ENCODE peak calls at places on chromosomes 3 and 15, in six cellular contexts. M is cardiac fibroblast, Z is endodermal cell, O is spleen, G is heart right ventricle, Q is astrocyte of the spinal cord. Y is an unnamed sample.

GRCh38 chr15:99452010-99452409 is 113.8 kb upstream of the MEF2A start:
- DNase-seq in Z (peak), M (no peak), O (no peak), G (peak), Q (no peak), Y (peak)

GRCh38 chr3:143121240-143122088 is 1.9 kb downstream of the CHST2 start:
- DNase-seq in O (peak), Q (peak), G (peak), M (peak), Z (peak), Y (peak)

GRCh38 chr3:176359211-176359610 is 838.1 kb downstream of the TBL1XR1 start:
- DNase-seq in M (no peak), G (no peak), O (no peak), Z (peak), Q (no peak), Y (no peak)

GRCh38 chr15:38688761-38689160 is 124.1 kb upstream of the RASGRP1 start:
- DNase-seq in Z (no peak), O (no peak), G (no peak), M (no peak), Q (no peak), Y (no peak)

GRCh38 chr3:39810647-39811161 is 1.3 kb downstream of the MYRIP start:
- DNase-seq in G (no peak), Z (peak), Q (no peak), O (no peak), M (no peak), Y (no peak)

GRCh38 chr3:132660745-132661067 is 577 bp downstream of the UBA5 start:
- DNase-seq in M (peak), Z (no peak), G (no peak), Q (no peak), O (no peak), Y (no peak)

GRCh38 chr15:92665100-92665555 is 9.6 kb upstream of the FAM174B start:
- DNase-seq in O (no peak), Q (no peak), Z (peak), G (no peak), M (peak), Y (no peak)

GRCh38 chr3:151726016-151726415 is 7.7 kb upstream of the AADACL2 start:
- DNase-seq in M (peak), Q (no peak), G (no peak), Z (no peak), O (no peak), Y (no peak)

GRCh38 chr15:101139986-101140696 is 111.7 kb downstream of the CHSY1 start:
- DNase-seq in M (no peak), Z (peak), Q (no peak), G (no peak), O (peak), Y (no peak)

GRCh38 chr15:59166156-59166555 is 40.5 kb upstream of the LDHAL6B start:
- DNase-seq in Q (no peak), M (no peak), Z (peak), O (no peak), G (no peak), Y (no peak)

GRCh38 chr3:72186485-72186864 is 401.5 kb upstream of the PROK2 start:
- DNase-seq in M (peak), G (no peak), Z (no peak), O (no peak), Q (peak), Y (no peak)

GRCh38 chr15:31511707-31512310 is 185.2 kb downstream of the KLF13 start:
- DNase-seq in M (no peak), G (no peak), O (no peak), Z (no peak), Q (no peak), Y (no peak)

GRCh38 chr3:98110191-98110908 is 20.2 kb upstream of the OR5H1 start:
- DNase-seq in Z (no peak), G (no peak), Q (no peak), M (no peak), O (no peak), Y (no peak)

GRCh38 chr3:81484532-81484931 is 276.9 kb downstream of the GBE1 start:
- DNase-seq in Z (no peak), M (no peak), Q (no peak), O (no peak), G (no peak), Y (no peak)

GRCh38 chr3:112761062-112761638 is 85.5 kb downstream of the CD200R1L start:
- DNase-seq in M (peak), Q (peak), Z (no peak), O (no peak), G (no peak), Y (no peak)

GRCh38 chr3:106628407-106628806 is 748.8 kb upstream of the CCDC54 start:
- DNase-seq in M (peak), O (no peak), Q (peak), G (no peak), Z (no peak), Y (no peak)

GRCh38 chr15:63448261-63448660 is 56.1 kb upstream of the USP3 start:
- DNase-seq in O (no peak), Z (no peak), M (no peak), G (no peak), Q (no peak), Y (no peak)

GRCh38 chr3:134397755-134398154 is 23.5 kb upstream of the AMOTL2 start:
- DNase-seq in O (no peak), G (no peak), M (no peak), Q (no peak), Z (no peak), Y (no peak)

GRCh38 chr3:5115506-5116162 is 6.5 kb upstream of the ARL8B start:
- DNase-seq in M (peak), Q (no peak), Z (no peak), O (no peak), G (no peak), Y (no peak)

GRCh38 chr3:59006791-59007517 is 42.9 kb downstream of the CFAP20DC start:
- DNase-seq in M (peak), O (no peak), Q (peak), Z (no peak), G (peak), Y (no peak)

GRCh38 chr3:117669761-117670160 is 960.2 kb downstream of the TUSC7 start:
- DNase-seq in G (no peak), Z (no peak), Q (no peak), O (no peak), M (no peak), Y (no peak)
- TF ChIP-seq CTCF in G (no peak), Z (no peak), Q (no peak), O (no peak), M (no peak), Y (no peak)

GRCh38 chr3:62659660-62660059 is 215.6 kb downstream of the CADPS start:
- DNase-seq in O (no peak), G (no peak), Q (no peak), Z (peak), M (no peak), Y (no peak)
- TF ChIP-seq CTCF in O (no peak), G (no peak), Q (no peak), Z (peak), M (no peak), Y (peak)

DNA sequence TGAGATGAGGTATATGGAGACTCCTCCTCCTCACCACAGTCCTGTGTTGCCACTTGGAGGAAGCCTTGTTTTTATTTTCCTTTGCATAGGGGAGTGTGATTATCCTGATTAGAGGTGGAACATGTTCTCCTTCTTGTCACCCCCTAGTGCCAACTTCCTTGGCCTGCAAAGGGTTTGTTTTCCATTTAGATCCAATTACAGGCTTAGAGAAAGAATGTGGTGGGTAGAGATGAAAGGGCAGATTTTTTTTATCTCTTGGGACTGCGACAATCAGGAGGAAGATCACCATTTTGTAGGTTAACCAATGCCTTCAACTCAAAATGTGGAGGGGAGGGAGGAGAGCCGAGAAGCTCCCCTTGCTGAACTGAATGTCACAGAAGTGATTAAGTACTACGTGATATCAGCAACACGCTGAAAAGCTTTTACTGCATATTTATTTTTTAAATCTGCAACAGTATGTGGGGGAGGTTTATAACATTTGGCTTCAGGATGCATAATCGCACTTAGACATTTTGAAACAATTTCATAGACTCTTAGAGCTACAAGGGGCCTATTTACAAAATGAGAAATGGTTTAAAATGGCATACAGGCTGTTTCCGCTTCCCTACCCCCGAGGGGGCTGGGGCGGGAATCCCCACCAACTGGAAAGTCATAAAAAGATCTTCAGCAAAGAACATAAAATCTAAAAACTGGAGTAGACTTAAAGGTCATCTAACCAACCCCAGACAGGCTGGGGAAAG is 2.4 kb downstream of the LMCD1 start:
- DNase-seq in G (no peak), Q (no peak), M (no peak), O (no peak), Z (no peak), Y (no peak)
- TF ChIP-seq CTCF in G (no peak), Q (no peak), M (no peak), O (no peak), Z (peak), Y (peak)

GRCh38 chr3:124486324-124486723 is 243.9 kb upstream of the UMPS start:
- DNase-seq in M (no peak), Z (no peak), O (no peak), Q (no peak), G (no peak), Y (no peak)
- TF ChIP-seq CTCF in M (no peak), Z (peak), O (no peak), Q (no peak), G (no peak), Y (peak)

GRCh38 chr3:33954956-33955355 is 156.5 kb downstream of the PDCD6IP start:
- DNase-seq in O (no peak), Q (no peak), G (no peak), Z (peak), M (peak), Y (no peak)
- TF ChIP-seq CTCF in O (peak), Q (no peak), G (no peak), Z (peak), M (peak), Y (peak)

DNA sequence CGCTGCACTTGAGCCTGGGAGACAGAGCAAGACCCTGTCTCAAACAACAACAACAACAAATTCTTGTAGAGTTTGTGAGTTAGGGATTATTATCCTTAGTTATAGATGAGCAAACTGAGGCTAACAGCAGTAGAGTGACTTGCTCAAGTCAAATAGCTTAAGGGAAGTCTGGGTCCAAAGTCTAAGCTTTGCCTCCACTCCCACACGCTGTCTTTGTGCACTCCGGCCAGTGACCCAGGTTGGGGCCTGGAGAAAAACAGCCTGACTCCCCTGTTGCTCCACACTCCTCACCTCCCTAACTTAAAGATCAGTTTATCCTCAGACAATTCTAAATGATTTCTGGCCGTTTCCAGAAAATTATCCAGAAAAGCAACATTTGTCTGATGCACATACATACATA is 9.2 kb upstream of the SIN3A start:
- DNase-seq in G (no peak), Q (no peak), Z (no peak), M (no peak), O (no peak), Y (no peak)
- TF ChIP-seq CTCF in G (no peak), Q (no peak), Z (no peak), M (no peak), O (no peak), Y (no peak)

DNA sequence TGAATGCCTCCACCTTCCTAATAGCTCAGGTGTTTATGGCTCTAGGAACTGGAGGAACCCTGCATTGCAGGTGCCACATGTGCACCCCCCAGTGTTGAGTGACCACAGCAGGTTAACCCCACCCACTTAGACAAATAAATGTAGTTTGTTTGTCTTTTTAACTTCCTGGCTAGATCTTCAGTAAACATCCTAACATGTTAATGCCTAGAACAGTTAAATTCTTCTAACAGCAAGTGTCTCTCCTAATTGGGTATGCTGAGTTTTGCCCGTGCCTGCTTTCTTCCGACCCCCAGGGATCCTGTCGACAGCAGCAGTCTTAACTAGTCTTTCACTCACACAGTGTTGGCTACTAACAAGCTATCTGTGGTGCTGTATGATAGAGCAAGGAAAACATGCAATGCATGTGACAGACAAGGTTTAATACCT is 35.5 kb downstream of the SRP14 start:
- DNase-seq in G (no peak), O (no peak), Z (no peak), M (no peak), Q (no peak), Y (no peak)
- TF ChIP-seq CTCF in G (no peak), O (no peak), Z (no peak), M (no peak), Q (no peak), Y (no peak)

Y was measured in chondrocyte.